ENCODE peak calls at places on chromosome 15, in eight cellular contexts. K is cardiac muscle cell; E is lower lobe of right lung; M is ovary; I is upper lobe of right lung; S is naive thymus-derived CD4-positive, alpha-beta T cell; P is HepG2; V is foreskin keratinocyte. B is an unnamed sample.
A peak's percentile ranks its signal among the peaks of the same experiment; 100 is the strongest.

GRCh38 chr15:62770752-62771151 is 271.8 kb upstream of the TPM1 start:
- DNase-seq in K (peak; percentile 52), E (no peak), M (no peak), I (no peak), S (no peak), P (no peak), V (peak; percentile 92), B (no peak)

GRCh38 chr15:89448825-89449224 is 47.6 kb downstream of the RHCG start:
- DNase-seq in K (peak; percentile 25), E (no peak), M (no peak), I (peak; percentile 45), S (no peak), P (no peak), V (no peak), B (no peak)

GRCh38 chr15:40871749-40872617 is 2.1 kb downstream of the RHOV start:
- DNase-seq in K (no peak), E (peak; percentile 65), M (no peak), I (peak; percentile 84), S (no peak), P (no peak), V (peak; percentile 86), B (peak; percentile 96)

GRCh38 chr15:74869726-74870407 is 3.3 kb downstream of the SCAMP2 start:
- DNase-seq in K (peak; percentile 73), E (peak; percentile 74), M (no peak), I (peak; percentile 80), S (no peak), P (no peak), V (no peak), B (no peak)

GRCh38 chr15:74144153-74144775 is 13.9 kb downstream of the ISLR2 start:
- DNase-seq in K (no peak), E (no peak), M (no peak), I (no peak), S (no peak), P (peak; percentile 23), V (no peak), B (no peak)

GRCh38 chr15:64151727-64152506 is at the start of gene SNX22:
- DNase-seq in K (no peak), E (peak; percentile 66), M (no peak), I (peak; percentile 78), S (peak; percentile 22), P (no peak), V (no peak), B (peak; percentile 87)

GRCh38 chr15:41207687-41208448 is 22.7 kb downstream of the EXD1 start:
- DNase-seq in K (peak; percentile 23), E (no peak), M (no peak), I (no peak), S (no peak), P (no peak), V (peak; percentile 90), B (no peak)

GRCh38 chr15:77519540-77519939 is 98.9 kb downstream of the HMG20A start:
- DNase-seq in K (no peak), E (no peak), M (no peak), I (no peak), S (no peak), P (peak; percentile 39), V (no peak), B (no peak)

GRCh38 chr15:77617507-77618285 is 15.0 kb downstream of the LINGO1 start:
- DNase-seq in K (no peak), E (no peak), M (no peak), I (no peak), S (no peak), P (peak; percentile 45), V (peak; percentile 10), B (peak; percentile 21)

DNA sequence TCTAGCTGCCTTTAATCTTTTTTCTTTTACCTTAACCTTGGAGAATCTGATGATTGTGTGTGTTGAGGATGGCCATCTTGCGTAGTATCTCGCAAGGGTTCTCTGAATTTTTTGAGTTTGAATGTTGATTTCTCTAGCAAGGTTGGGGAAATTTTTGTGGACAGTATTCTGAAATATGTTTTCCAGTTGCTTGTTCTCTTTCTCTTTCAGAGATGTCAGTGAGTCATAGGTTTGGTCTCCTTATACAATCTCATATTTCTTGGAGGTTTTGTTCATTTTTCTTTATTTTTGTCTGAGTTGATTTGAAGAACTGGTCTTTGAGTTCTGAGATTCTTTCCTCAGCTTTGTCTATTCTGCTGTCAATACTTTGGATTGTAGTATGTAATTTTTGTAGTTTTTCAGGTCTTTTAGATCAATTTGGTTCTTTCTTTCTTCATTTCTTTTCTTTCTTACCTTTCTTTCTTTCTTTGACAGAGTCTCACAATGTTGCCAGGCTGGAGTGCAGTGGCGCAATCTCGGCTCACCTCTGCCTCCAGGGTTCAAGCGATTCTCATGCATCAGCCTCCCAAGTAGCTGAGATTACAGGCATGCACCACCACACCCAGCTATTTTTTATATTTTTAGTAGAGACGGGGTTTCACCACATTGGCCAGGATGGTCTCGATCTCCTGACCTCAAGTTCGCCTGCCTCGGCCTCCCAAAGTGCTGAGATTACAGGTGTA is 366.4 kb upstream of the RASGRP1 start:
- DNase-seq in K (peak; percentile 51), E (no peak), M (no peak), I (no peak), S (no peak), P (no peak), V (peak; percentile 1), B (no peak)
- H3K27ac ChIP-seq in K (no peak overlapping the region), E (no peak overlapping the region), M (no peak overlapping the region), I (no peak overlapping the region), S (no peak overlapping the region), P (no peak overlapping the region), V (no peak overlapping the region), B (no peak overlapping the region)

GRCh38 chr15:95119041-95119440 is 887.7 kb downstream of the MCTP2 start:
- DNase-seq in K (no peak), E (no peak), M (no peak), I (no peak), S (no peak), P (no peak), V (no peak), B (no peak)
- H3K27ac ChIP-seq in K (no peak overlapping the region), E (no peak overlapping the region), M (no peak overlapping the region), I (no peak overlapping the region), S (no peak overlapping the region), P (no peak overlapping the region), V (no peak overlapping the region), B (no peak overlapping the region)

DNA sequence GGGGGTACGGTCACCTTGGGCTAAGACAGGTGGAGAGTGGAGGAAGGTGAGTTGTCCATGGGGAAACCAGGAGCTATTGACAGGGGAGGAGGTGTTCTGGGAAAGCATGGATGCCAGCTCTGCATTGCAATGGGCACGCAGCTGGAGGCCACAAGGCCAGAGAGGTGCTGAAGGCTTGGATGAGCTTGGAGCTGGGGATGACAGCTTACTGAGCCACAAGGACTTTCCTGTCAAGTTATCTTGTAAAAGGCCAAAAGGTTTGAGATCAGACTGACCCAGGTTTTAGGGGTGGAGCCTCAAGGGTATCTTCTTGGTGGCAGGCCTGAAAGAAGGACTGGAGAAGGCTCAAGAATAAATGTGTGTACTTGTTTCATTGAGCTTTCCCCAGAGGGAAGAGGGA is 115.2 kb downstream of the ASB7 start:
- DNase-seq in K (no peak), E (no peak), M (no peak), I (no peak), S (no peak), P (no peak), V (no peak), B (no peak)
- H3K27ac ChIP-seq in K (no peak overlapping the region), E (no peak overlapping the region), M (no peak overlapping the region), I (no peak overlapping the region), S (no peak overlapping the region), P (no peak overlapping the region), V (no peak overlapping the region), B (peak overlapping the region; percentile 76)

GRCh38 chr15:81274255-81274654 is 49.7 kb downstream of the STARD5 start:
- DNase-seq in K (no peak), E (no peak), M (no peak), I (no peak), S (no peak), P (no peak), V (no peak), B (no peak)
- H3K27ac ChIP-seq in K (no peak overlapping the region), E (no peak overlapping the region), M (no peak overlapping the region), I (no peak overlapping the region), S (no peak overlapping the region), P (no peak overlapping the region), V (no peak overlapping the region), B (no peak overlapping the region)

GRCh38 chr15:101496198-101496986 is 6.9 kb upstream of the PCSK6 start:
- DNase-seq in K (no peak), E (no peak), M (no peak), I (no peak), S (no peak), P (no peak), V (no peak), B (no peak)
- H3K27ac ChIP-seq in K (no peak overlapping the region), E (no peak overlapping the region), M (no peak overlapping the region), I (no peak overlapping the region), S (no peak overlapping the region), P (peak overlapping the region; percentile 10), V (no peak overlapping the region), B (no peak overlapping the region)

GRCh38 chr15:68583936-68584703 is 5.3 kb downstream of the CORO2B start:
- DNase-seq in K (no peak), E (no peak), M (no peak), I (no peak), S (no peak), P (no peak), V (no peak), B (no peak)
- H3K27ac ChIP-seq in K (no peak overlapping the region), E (no peak overlapping the region), M (peak overlapping the region; percentile 11), I (no peak overlapping the region), S (no peak overlapping the region), P (no peak overlapping the region), V (no peak overlapping the region), B (no peak overlapping the region)

GRCh38 chr15:71251548-71252035 is 136.3 kb downstream of the THSD4 start:
- DNase-seq in K (no peak), E (no peak), M (no peak), I (no peak), S (no peak), P (no peak), V (peak; percentile 24), B (no peak)
- H3K27ac ChIP-seq in K (peak overlapping the region; percentile 74), E (no peak overlapping the region), M (no peak overlapping the region), I (no peak overlapping the region), S (no peak overlapping the region), P (no peak overlapping the region), V (peak overlapping the region; percentile 67), B (no peak overlapping the region)

DNA sequence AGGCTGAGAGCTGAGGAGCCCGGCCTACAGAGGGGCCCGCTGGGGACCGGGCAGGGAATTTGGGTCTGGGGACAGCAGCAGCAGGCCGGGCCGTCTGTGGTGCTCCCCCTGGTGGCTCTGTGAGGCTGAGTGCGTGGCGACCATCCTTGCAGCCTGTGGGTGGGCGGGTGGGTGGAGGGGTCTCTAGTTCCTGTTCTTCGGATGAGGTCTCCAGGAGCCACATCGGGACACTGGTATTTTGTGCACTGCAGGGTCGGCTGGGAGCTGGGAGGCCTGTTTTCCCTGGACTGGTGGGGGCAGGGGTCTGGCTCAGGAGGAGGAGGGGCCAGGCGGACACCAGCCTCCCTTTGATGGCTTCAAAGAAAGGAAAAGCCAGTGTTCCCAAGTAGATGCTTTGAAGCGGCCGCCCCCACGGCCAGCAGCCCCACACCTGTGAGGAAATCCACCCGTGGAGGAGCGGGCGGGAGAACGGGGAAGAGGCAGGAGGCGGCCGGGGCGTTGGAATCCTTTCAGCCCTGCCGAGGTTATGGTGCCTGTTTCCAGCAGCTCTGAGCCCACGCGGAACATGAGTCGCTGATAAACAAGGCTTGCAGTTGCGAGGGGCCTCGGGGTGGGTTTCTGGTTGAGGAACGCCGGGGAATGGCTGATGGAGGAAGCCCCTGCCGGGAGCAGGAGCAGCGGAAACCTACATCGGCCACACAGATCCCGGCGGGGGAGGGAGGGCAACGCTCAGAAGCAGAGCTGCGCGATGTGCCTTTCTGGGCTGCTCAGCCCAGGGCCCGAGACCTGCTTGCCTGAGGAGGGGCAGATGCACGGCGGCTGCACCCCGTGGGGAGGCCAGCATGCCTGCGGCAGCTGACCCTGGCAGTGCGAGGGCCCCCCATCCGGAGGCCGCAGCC is 154.3 kb downstream of the NSMCE3 start:
- DNase-seq in K (peak; percentile 43), E (no peak), M (no peak), I (no peak), S (no peak), P (no peak), V (no peak), B (no peak)
- H3K27ac ChIP-seq in K (no peak overlapping the region), E (no peak overlapping the region), M (no peak overlapping the region), I (no peak overlapping the region), S (no peak overlapping the region), P (no peak overlapping the region), V (no peak overlapping the region), B (no peak overlapping the region)

B was measured in pancreas.